ENCODE peak calls at places on chromosomes 7 and 10, in nine cellular contexts. V is MCF 10A, E is kidney, P is RWPE1, T is mesothelial cell of epicardium, H is epithelial cell of esophagus, Q is spleen, J is mammary epithelial cell, C is H9. S is an unnamed sample.

GRCh38 chr10:77279207-77279606 is 358.4 kb downstream of the KCNMA1 start:
- DNase-seq in J (peak), C (no peak), H (peak), T (no peak), V (no peak), E (no peak), Q (no peak), P (no peak), S (no peak)

GRCh38 chr7:47195641-47196040 is 386.3 kb downstream of the TNS3 start:
- DNase-seq in Q (no peak), C (peak), T (no peak), V (no peak), H (no peak), E (no peak), P (no peak), J (no peak), S (no peak)

GRCh38 chr7:128891110-128891941 is 19.2 kb downstream of the KCP start:
- DNase-seq in H (peak), T (no peak), C (peak), E (peak), Q (peak), J (no peak), V (no peak), P (no peak), S (no peak)

GRCh38 chr10:64115913-64116643 is 594.9 kb downstream of the REEP3 start:
- DNase-seq in H (peak), E (no peak), C (peak), P (peak), T (no peak), J (no peak), V (peak), Q (no peak), S (no peak)

GRCh38 chr7:29039747-29040569 is 81.8 kb upstream of the TRIL start:
- DNase-seq in V (no peak), H (no peak), T (no peak), Q (no peak), C (no peak), E (no peak), P (no peak), J (no peak), S (no peak)

GRCh38 chr7:122688385-122688998 is 10.4 kb downstream of the RNF133 start:
- DNase-seq in J (no peak), P (no peak), Q (no peak), H (no peak), T (no peak), V (no peak), C (no peak), E (no peak), S (no peak)

GRCh38 chr7:27150568-27151340 is 1.6 kb downstream of the HOXA3 start:
- DNase-seq in Q (peak), C (peak), E (peak), T (no peak), J (peak), H (peak), V (peak), P (peak), S (peak)

GRCh38 chr7:116101709-116102108 is 71.1 kb upstream of the TFEC start:
- DNase-seq in V (no peak), C (no peak), T (no peak), J (no peak), E (no peak), Q (no peak), H (peak), P (no peak), S (no peak)

GRCh38 chr10:84845628-84846261 is 517.4 kb downstream of the CCSER2 start:
- DNase-seq in C (peak), P (no peak), J (no peak), T (no peak), E (no peak), V (peak), H (peak), Q (no peak), S (no peak)

GRCh38 chr7:8418627-8419245 is 14.7 kb upstream of the NXPH1 start:
- DNase-seq in E (no peak), C (peak), Q (no peak), P (peak), V (peak), T (no peak), J (peak), H (peak), S (no peak)

GRCh38 chr10:110192552-110192951 is 14.9 kb upstream of the MXI1 start:
- DNase-seq in E (no peak), Q (no peak), V (no peak), C (peak), T (no peak), P (no peak), J (no peak), H (no peak), S (peak)

GRCh38 chr7:20095441-20095840 is 121.7 kb downstream of the MACC1 start:
- DNase-seq in P (no peak), J (no peak), C (no peak), V (no peak), E (no peak), Q (no peak), T (no peak), H (no peak), S (no peak)

GRCh38 chr7:121510858-121511482 is 114.9 kb upstream of the FAM3C start:
- DNase-seq in P (no peak), C (peak), J (no peak), T (no peak), Q (no peak), H (no peak), V (no peak), E (no peak), S (no peak)

GRCh38 chr10:3666525-3667302 is 118.3 kb downstream of the KLF6 start:
- DNase-seq in Q (peak), C (no peak), V (no peak), T (no peak), E (no peak), J (no peak), H (no peak), P (no peak), S (no peak)

DNA sequence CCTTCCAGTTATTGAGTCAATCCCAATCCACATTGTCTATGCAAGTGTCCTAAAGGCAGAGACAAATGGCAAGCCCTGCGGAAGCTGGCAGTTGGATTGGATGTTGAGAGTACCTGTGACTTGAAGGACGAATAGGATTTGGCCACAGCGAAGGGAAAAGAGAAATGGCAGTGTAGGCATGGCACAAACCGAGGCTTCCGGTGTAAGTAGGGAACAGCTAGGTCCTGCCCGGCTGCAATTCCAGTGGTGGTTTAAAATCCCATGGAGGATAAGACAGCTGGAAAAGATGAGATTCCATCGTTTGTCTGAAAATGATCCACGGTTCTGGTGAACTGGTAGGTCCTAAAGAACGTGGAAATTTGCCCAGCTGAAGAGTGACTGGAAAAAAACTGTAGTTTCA is 296.2 kb downstream of the TCERG1L start:
- DNase-seq in Q (no peak), C (no peak), T (no peak), P (no peak), V (no peak), J (no peak), H (no peak), E (no peak), S (no peak)
- TF ChIP-seq CTCF in Q (no peak), C (no peak), T (no peak), P (no peak), V (no peak), J (no peak), H (no peak), E (no peak), S (no peak)

GRCh38 chr10:62847433-62847832 is 31.3 kb upstream of the EGR2 start:
- DNase-seq in H (no peak), V (no peak), J (no peak), E (no peak), T (no peak), P (no peak), Q (no peak), C (no peak), S (no peak)

GRCh38 chr10:62850646-62851045 is 34.5 kb upstream of the EGR2 start:
- DNase-seq in V (no peak), J (no peak), C (no peak), P (no peak), H (no peak), E (no peak), T (no peak), Q (no peak), S (no peak)

GRCh38 chr10:62853710-62854109 is 37.5 kb upstream of the EGR2 start:
- DNase-seq in C (no peak), P (no peak), V (no peak), Q (no peak), E (no peak), H (no peak), T (no peak), J (no peak), S (no peak)

GRCh38 chr10:62852961-62853702 is 37.0 kb upstream of the EGR2 start:
- DNase-seq in J (no peak), P (no peak), T (no peak), E (no peak), H (no peak), V (no peak), Q (no peak), C (no peak), S (no peak)

GRCh38 chr10:62851449-62851848 is 35.3 kb upstream of the EGR2 start:
- DNase-seq in P (no peak), H (peak), V (peak), T (no peak), E (no peak), Q (no peak), C (peak), J (no peak), S (no peak)
- TF ChIP-seq CTCF in P (no peak), H (peak), V (peak), T (no peak), E (no peak), Q (no peak), C (peak), J (peak), S (peak)

GRCh38 chr7:100612730-100613446 is 548 bp downstream of the MOSPD3 start:
- DNase-seq in H (peak), T (no peak), P (no peak), C (peak), Q (no peak), J (no peak), E (peak), V (no peak), S (no peak)
- TF ChIP-seq CTCF in H (peak), T (no peak), P (peak), C (peak), Q (no peak), J (no peak), E (no peak), V (no peak), S (peak)

GRCh38 chr10:49379596-49380410 is 16.1 kb downstream of the DRGX start:
- DNase-seq in J (no peak), H (peak), T (no peak), C (peak), E (no peak), V (no peak), P (peak), Q (no peak), S (no peak)
- TF ChIP-seq CTCF in J (peak), H (peak), T (no peak), C (peak), E (no peak), V (no peak), P (no peak), Q (peak), S (peak)

GRCh38 chr10:78853864-78854263 is 214.9 kb upstream of the ZMIZ1 start:
- DNase-seq in J (no peak), H (no peak), P (no peak), Q (no peak), C (no peak), T (no peak), V (peak), E (no peak), S (no peak)

GRCh38 chr10:78852447-78852846 is 216.3 kb upstream of the ZMIZ1 start:
- DNase-seq in V (no peak), T (no peak), J (no peak), Q (no peak), E (no peak), C (no peak), H (no peak), P (no peak), S (no peak)

GRCh38 chr10:78851652-78852051 is 217.1 kb upstream of the ZMIZ1 start:
- DNase-seq in J (no peak), Q (no peak), C (no peak), V (no peak), H (no peak), P (no peak), T (no peak), E (no peak), S (no peak)

GRCh38 chr10:78850611-78851010 is 218.2 kb upstream of the ZMIZ1 start:
- DNase-seq in V (no peak), J (no peak), E (no peak), H (no peak), C (no peak), Q (no peak), T (no peak), P (no peak), S (no peak)

DNA sequence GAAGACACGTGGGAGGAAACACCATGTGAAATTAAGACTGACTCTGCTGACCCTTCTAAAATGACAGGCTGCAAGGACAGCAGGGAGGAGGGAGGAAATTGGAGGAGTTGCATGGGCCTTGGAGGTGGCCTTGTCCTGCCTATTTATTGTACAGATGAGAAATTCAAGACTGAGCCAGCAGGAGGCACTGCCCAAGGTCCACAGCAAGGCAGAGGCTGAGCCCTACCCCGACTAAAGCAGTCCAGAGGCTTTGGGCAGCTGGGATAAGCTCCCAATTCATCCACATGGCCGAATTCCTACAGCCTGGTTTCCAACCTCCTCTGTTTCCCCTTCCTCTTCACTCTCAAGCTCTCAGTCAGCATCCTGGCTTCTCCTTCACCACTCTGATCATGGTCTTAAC is 215.9 kb upstream of the ZMIZ1 start:
- DNase-seq in V (peak), E (no peak), C (peak), T (no peak), J (no peak), H (peak), Q (no peak), P (no peak), S (no peak)
- TF ChIP-seq CTCF in V (no peak), E (peak), C (peak), T (no peak), J (peak), H (no peak), Q (peak), P (no peak), S (peak)

DNA sequence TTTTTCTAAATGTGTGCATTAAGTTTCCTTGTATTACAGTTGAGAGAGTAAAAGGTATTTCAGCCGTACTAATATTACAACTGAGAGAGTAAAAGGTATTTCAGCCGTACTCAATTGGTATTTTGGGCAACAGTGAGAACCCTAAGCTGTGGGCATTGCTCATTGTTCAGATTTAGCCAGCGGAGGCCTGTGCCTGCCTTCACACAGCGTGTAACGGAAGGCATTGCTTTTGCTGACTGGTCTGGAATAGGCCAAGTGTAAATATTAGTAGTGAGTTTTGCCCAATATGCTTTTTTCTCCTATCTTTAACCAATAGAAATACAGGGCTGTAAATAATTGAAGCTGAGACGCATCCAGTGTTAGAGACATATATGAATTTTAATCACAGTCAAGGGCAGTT is 130.5 kb downstream of the CELF2 start:
- DNase-seq in J (no peak), Q (no peak), H (no peak), E (no peak), P (no peak), V (no peak), C (no peak), T (no peak), S (no peak)
- TF ChIP-seq CTCF in J (no peak), Q (no peak), H (no peak), E (no peak), P (no peak), V (no peak), C (no peak), T (no peak), S (no peak)

S was measured in type B pancreatic cell.